ENCODE peak calls at places on chromosomes 7 and 10, in eight cellular contexts. U is ovary; X is CD8-positive, alpha-beta T cell; P is sigmoid colon; S is prostate gland; F is PC-3; G is psoas muscle; O is mammary epithelial cell. H is an unnamed sample.

GRCh38 chr7:121531175-121532070 is 135.3 kb upstream of the FAM3C start:
- DNase-seq in P (no peak), X (no peak), S (no peak), G (no peak), U (no peak), F (peak; percentile 29), O (peak; percentile 56), H (no peak)

GRCh38 chr10:22325948-22326702 is 5.2 kb downstream of the BMI1 start:
- DNase-seq in G (no peak), O (peak; percentile 22), S (no peak), F (peak; percentile 7), U (no peak), X (no peak), P (no peak), H (no peak)

GRCh38 chr7:74289660-74290589 is 718 bp downstream of the CLIP2 start:
- DNase-seq in P (peak; percentile 82), F (peak; percentile 21), O (no peak), G (peak; percentile 61), U (peak; percentile 67), X (peak; percentile 21), S (no peak), H (no peak)

GRCh38 chr10:124551097-124551496 is 89.5 kb downstream of the LHPP start:
- DNase-seq in G (no peak), O (no peak), P (no peak), S (no peak), F (no peak), X (no peak), U (no peak), H (no peak)

GRCh38 chr10:77889277-77889903 is 37.2 kb downstream of the DLG5 start:
- DNase-seq in X (no peak), P (no peak), U (no peak), S (peak; percentile 94), G (no peak), F (peak; percentile 100), O (peak; percentile 72), H (peak; percentile 95)

GRCh38 chr7:105715528-105715927 is 134.2 kb upstream of the EFCAB10 start:
- DNase-seq in P (no peak), F (no peak), X (no peak), O (no peak), S (no peak), U (no peak), G (no peak), H (no peak)

GRCh38 chr7:44313016-44313415 is 12.4 kb downstream of the CAMK2B start:
- DNase-seq in S (no peak), G (peak; percentile 40), P (no peak), F (no peak), O (no peak), U (no peak), X (no peak), H (no peak)

GRCh38 chr10:21687197-21687993 is 153.4 kb downstream of the MLLT10 start:
- DNase-seq in F (peak; percentile 4), G (no peak), O (no peak), S (no peak), X (no peak), P (no peak), U (no peak), H (no peak)

GRCh38 chr10:112750427-112751167 is 199.4 kb upstream of the TCF7L2 start:
- DNase-seq in P (no peak), F (no peak), S (no peak), O (no peak), G (no peak), X (no peak), U (no peak), H (peak; percentile 52)

GRCh38 chr10:69669408-69669807 is 39.4 kb downstream of the FAM241B start:
- DNase-seq in F (no peak), P (no peak), X (no peak), G (no peak), O (no peak), S (no peak), U (no peak), H (no peak)

GRCh38 chr10:2790437-2790836 is 276.9 kb upstream of the PFKP start:
- DNase-seq in S (no peak), U (no peak), F (no peak), O (no peak), P (no peak), G (no peak), X (no peak), H (no peak)

GRCh38 chr7:112143567-112143966 is 62.6 kb downstream of the DOCK4 start:
- DNase-seq in G (no peak), F (no peak), S (no peak), P (no peak), O (no peak), X (no peak), U (no peak), H (no peak)

GRCh38 chr10:34815174-34816066 is at the start of gene PARD3:
- DNase-seq in X (no peak), G (peak; percentile 88), S (peak; percentile 68), U (peak; percentile 77), P (peak; percentile 87), O (peak; percentile 42), F (peak; percentile 91), H (peak; percentile 80)

GRCh38 chr7:102927303-102927933 is 14.6 kb downstream of the LRRC17 start:
- DNase-seq in S (no peak), P (no peak), U (no peak), F (peak; percentile 35), O (peak; percentile 8), X (no peak), G (no peak), H (peak; percentile 13)

GRCh38 chr10:52261362-52261761 is 52.7 kb upstream of the DKK1 start:
- DNase-seq in F (peak; percentile 87), G (no peak), X (no peak), O (peak; percentile 66), P (no peak), U (no peak), S (no peak), H (no peak)

GRCh38 chr10:114030140-114030539 is 13.5 kb upstream of the ADRB1 start:
- DNase-seq in G (no peak), F (peak; percentile 34), P (no peak), S (no peak), X (no peak), O (peak; percentile 72), U (no peak), H (no peak)

DNA sequence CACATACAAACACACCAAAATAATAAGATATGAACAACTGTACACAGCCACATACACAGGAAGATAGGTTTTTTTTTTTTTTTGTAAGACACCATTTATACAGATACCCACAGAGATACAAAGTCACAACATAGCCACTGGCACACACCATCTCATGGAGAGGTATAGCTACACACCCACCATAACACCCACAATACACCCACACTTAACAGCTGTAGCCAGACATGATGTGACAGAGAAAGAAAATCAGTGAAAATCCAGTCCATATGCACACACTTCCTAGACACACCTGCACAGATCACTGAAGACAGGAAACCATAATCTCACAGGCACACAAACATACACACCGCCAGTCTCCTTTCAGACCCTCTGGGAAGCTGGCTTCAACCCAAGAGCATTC is 62.4 kb upstream of the PAX2 start:
- DNase-seq in S (no peak), O (no peak), U (no peak), P (no peak), F (no peak), X (no peak), G (no peak), H (no peak)
- H3K4me1 ChIP-seq in S (no peaks in the 10 kb centered on the region), O (no peaks in the 10 kb centered on the region), U (no peaks in the 10 kb centered on the region), P (no peaks in the 10 kb centered on the region), F (no peaks in the 10 kb centered on the region), X (no peaks in the 10 kb centered on the region), G (no peaks in the 10 kb centered on the region), H (no peaks in the 10 kb centered on the region)

GRCh38 chr7:131532570-131533091 is 23.8 kb downstream of the PODXL start:
- DNase-seq in X (no peak), P (peak; percentile 57), G (no peak), O (no peak), F (no peak), S (no peak), U (no peak), H (no peak)
- TF ChIP-seq CTCF in X (no peak), P (no peak), G (no peak), O (no peak), F (no peak), S (no peak), U (no peak), H (no peak)

GRCh38 chr10:117535045-117535751 is 7.3 kb upstream of the EMX2 start:
- DNase-seq in P (no peak), G (peak; percentile 55), S (no peak), O (no peak), F (no peak), X (no peak), U (peak; percentile 47), H (peak; percentile 32)

GRCh38 chr10:117532451-117533107 is 10.0 kb upstream of the EMX2 start:
- DNase-seq in F (no peak), X (no peak), G (no peak), O (no peak), S (no peak), P (peak; percentile 46), U (no peak), H (no peak)

GRCh38 chr10:117535752-117536358 is 6.7 kb upstream of the EMX2 start:
- DNase-seq in P (no peak), F (no peak), O (no peak), S (no peak), G (no peak), U (no peak), X (no peak), H (no peak)

GRCh38 chr10:117533507-117534281 is 8.9 kb upstream of the EMX2 start:
- DNase-seq in S (no peak), O (no peak), P (peak; percentile 28), X (no peak), G (no peak), U (no peak), F (no peak), H (no peak)

DNA sequence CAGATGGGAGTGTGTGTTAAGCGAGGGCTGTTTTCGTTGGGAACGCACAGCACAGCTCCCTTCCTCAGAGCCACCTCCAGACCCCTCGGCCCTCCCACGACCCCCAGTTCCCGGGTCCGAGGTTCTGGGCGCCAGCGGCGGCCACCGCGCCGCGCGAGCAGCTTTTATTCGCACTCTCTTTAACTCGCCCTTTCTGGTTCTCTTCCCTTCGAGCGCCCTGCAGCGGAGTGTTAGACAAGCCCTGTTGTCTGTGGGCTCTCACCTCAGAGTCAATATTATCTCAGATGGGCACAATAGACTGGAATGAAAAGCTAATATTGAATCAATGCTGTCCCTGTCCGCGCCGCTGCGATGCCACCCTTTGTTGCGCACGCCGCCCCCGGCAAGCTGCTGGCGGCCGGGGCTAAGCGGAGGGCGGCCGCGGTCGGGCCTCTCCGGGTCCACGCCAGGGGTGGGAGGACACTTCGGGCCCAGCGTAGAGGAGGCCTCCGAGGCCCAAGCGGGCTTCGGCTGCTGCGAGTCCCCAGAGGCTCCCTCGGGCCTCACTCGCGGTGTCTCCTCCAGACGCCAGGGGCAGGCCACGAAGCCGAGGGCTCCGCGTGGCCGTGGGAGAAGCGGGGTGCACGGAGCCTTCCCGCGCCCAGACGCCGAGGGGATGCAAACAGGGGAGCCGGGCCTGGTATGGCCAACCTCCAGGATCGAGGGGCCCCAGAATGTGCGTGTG is 8.1 kb upstream of the EMX2 start:
- DNase-seq in S (no peak), X (no peak), G (no peak), F (no peak), O (no peak), U (no peak), P (no peak), H (peak; percentile 30)
- H3K27me3 ChIP-seq in S (peaks cover 60% of the 10 kb centered on the region), X (peaks cover 8% of the 10 kb centered on the region), G (peaks cover 23% of the 10 kb centered on the region), F (peaks cover 73% of the 10 kb centered on the region), O (peaks cover 66% of the 10 kb centered on the region), U (no peaks in the 10 kb centered on the region), P (peaks cover 97% of the 10 kb centered on the region), H (no peaks in the 10 kb centered on the region)

DNA sequence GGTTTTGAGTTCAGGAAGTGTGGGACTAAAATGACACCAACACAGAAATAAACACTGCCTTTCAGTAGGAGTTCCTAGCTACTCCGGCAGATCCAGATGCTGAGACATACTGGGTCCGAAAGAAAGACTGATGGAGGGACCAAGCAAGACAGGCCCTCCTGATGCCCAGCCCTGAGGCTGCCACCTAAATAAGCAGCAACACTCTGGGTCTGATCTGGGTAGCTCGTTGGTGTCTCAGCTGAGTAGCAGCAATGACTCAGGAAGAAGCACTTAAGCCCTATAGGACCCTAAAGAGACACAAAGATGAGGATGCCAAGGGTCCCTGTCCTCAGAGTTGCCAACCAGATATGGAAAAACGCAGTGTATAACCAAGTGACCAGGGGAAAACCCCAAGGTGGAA is 190.7 kb downstream of the FAM107B start:
- DNase-seq in X (no peak), O (no peak), P (no peak), S (no peak), U (no peak), G (no peak), F (no peak), H (no peak)
- H3K4me1 ChIP-seq in X (peaks cover 95% of the 10 kb centered on the region), O (peaks cover 4% of the 10 kb centered on the region), P (no peaks in the 10 kb centered on the region), S (no peaks in the 10 kb centered on the region), U (no peaks in the 10 kb centered on the region), G (no peaks in the 10 kb centered on the region), F (peaks cover 48% of the 10 kb centered on the region), H (peaks cover 92% of the 10 kb centered on the region)

H was measured in Caco-2.